ENCODE peak calls at places on chromosomes 12 and 14, in six cellular contexts. F, Y, U, Z, Q and B are unnamed samples.

GRCh38 chr14:44283836-44284235 is 223.2 kb downstream of the FSCB start:
- DNase-seq in Q (no peak), Z (no peak), U (no peak), F (no peak), Y (no peak), B (no peak)

GRCh38 chr14:23638414-23639047 is 2.4 kb downstream of the DHRS2 start:
- DNase-seq in Y (no peak), Q (no peak), Z (peak; percentile 63), U (no peak), F (no peak), B (no peak)

GRCh38 chr12:119229837-119230236 is 51.1 kb downstream of the HSPB8 start:
- DNase-seq in U (no peak), F (no peak), Q (no peak), Y (no peak), Z (no peak), B (no peak)

GRCh38 chr14:54200726-54201125 is 196.1 kb upstream of the CDKN3 start:
- DNase-seq in F (no peak), Y (no peak), Q (no peak), U (no peak), Z (peak; percentile 85), B (no peak)

GRCh38 chr12:90253674-90254181 is 545.1 kb upstream of the ATP2B1 start:
- DNase-seq in U (no peak), Z (peak; percentile 61), F (no peak), Q (peak; percentile 79), Y (peak; percentile 50), B (peak; percentile 3)

GRCh38 chr12:98416845-98417244 is 98.5 kb upstream of the TMPO start:
- DNase-seq in Y (no peak), U (no peak), Q (no peak), F (no peak), Z (no peak), B (no peak)

GRCh38 chr12:57726884-57727757 is 11.4 kb downstream of the AGAP2 start:
- DNase-seq in Q (no peak), F (no peak), Z (peak; percentile 86), U (no peak), Y (peak; percentile 34), B (peak; percentile 70)

GRCh38 chr12:125403145-125403789 is 338.0 kb downstream of the AACS start:
- DNase-seq in U (no peak), F (no peak), Q (no peak), Y (no peak), Z (no peak), B (no peak)

GRCh38 chr14:62957562-62957961 is 87.7 kb downstream of the KCNH5 start:
- DNase-seq in Z (no peak), Y (no peak), Q (no peak), U (no peak), F (no peak), B (no peak)

GRCh38 chr12:124940393-124941169 is 26.1 kb upstream of the UBC start:
- DNase-seq in Y (peak; percentile 92), U (peak; percentile 91), Z (peak; percentile 93), Q (peak; percentile 92), F (peak; percentile 86), B (peak; percentile 86)

GRCh38 chr12:52086944-52087835 is 7.7 kb downstream of the SMIM41 start:
- DNase-seq in Y (no peak), Z (peak; percentile 77), Q (no peak), F (no peak), U (no peak), B (no peak)

GRCh38 chr12:106861984-106862894 is 87.8 kb downstream of the RIC8B start:
- DNase-seq in Y (no peak), U (no peak), Z (no peak), Q (no peak), F (no peak), B (no peak)

GRCh38 chr12:121916719-121917118 is 1.7 kb upstream of the CFAP251 start:
- DNase-seq in U (peak; percentile 41), Q (no peak), Z (peak; percentile 48), F (no peak), Y (no peak), B (no peak)

GRCh38 chr12:58925733-58926113 is 5.4 kb upstream of the LRIG3 start:
- DNase-seq in Y (no peak), Q (no peak), F (no peak), U (no peak), Z (no peak), B (no peak)

GRCh38 chr14:91835197-91835919 is 32.0 kb downstream of the TC2N start:
- DNase-seq in Z (no peak), Q (no peak), Y (no peak), U (no peak), F (no peak), B (peak; percentile 31)

GRCh38 chr12:30154996-30155730 is 371.4 kb upstream of the TMTC1 start:
- DNase-seq in Q (no peak), U (no peak), Z (peak; percentile 97), Y (no peak), F (no peak), B (no peak)

DNA sequence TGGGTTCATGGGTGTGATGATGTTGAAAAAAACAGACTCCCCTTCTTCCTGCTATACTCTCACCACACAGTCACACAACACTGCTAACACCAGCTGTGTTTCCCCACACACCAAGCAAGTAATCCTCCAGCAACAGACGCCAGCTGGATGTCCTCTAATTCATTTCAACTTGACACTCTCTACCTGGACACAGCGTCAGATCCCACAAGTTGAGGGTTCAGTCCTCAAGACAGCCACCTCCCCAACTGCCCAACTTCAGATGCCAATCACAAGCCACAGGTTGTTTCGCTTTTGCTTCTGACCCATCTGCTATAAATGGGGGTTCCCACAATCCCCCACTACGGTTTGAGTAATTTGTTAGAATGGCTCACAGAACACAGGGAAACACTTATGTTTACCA is 49.3 kb downstream of the TMEM30B start:
- DNase-seq in F (no peak), Y (no peak), Q (no peak), U (no peak), Z (no peak), B (no peak)
- H3K4me1 ChIP-seq in F (no peaks in the 10 kb centered on the region), Y (no peaks in the 10 kb centered on the region), Q (no peaks in the 10 kb centered on the region), U (no peaks in the 10 kb centered on the region), Z (peaks cover under 1% of the 10 kb centered on the region), B (peaks cover 16% of the 10 kb centered on the region)

GRCh38 chr12:130160711-130161231 is 1.5 kb upstream of the FZD10 start:
- DNase-seq in U (no peak), Q (no peak), F (no peak), Z (no peak), Y (no peak), B (no peak)

GRCh38 chr12:130162771-130163460 is 652 bp downstream of the FZD10 start:
- DNase-seq in Y (no peak), Z (no peak), Q (no peak), F (no peak), U (no peak), B (no peak)

GRCh38 chr12:130163461-130164215 is 1.4 kb downstream of the FZD10 start:
- DNase-seq in U (no peak), F (no peak), Z (peak; percentile 80), Y (no peak), Q (no peak), B (no peak)

GRCh38 chr12:130161261-130162231 is 718 bp upstream of the FZD10 start:
- DNase-seq in Q (peak; percentile 40), F (peak; percentile 47), Z (peak; percentile 76), U (peak; percentile 23), Y (peak; percentile 45), B (peak; percentile 15)

DNA sequence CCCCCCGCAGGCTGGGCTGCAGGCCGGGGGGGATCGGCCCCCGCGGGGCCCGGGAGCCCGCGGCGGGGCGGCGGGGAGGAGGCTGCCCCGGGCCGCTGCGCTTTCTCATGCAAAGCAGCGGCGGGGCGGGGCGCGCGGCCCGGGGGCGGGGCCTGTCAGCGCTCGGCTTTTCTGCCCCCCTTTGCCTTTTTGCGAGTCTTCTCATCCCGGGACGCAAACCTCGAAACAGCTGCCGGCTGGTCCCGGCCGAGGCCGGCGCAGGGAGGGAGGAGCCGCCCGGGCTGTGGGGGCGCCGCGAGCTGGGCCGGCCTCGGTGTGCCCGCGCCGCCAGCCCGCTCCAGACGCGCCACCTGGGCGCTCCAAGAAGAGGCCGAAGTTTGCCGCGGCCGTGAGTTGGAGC is at the start of gene FZD10:
- DNase-seq in F (peak; percentile 37), Q (peak; percentile 49), Y (peak; percentile 62), U (peak; percentile 31), Z (no peak), B (peak; percentile 38)
- H3K4me3 ChIP-seq in F (peak within 1 kb of the TSS; percentile 24), Q (peak within 1 kb of the TSS; percentile 40), Y (peak within 1 kb of the TSS; percentile 65), U (peak within 1 kb of the TSS; percentile 35), Z (no peak within 1 kb of the TSS), B (peak within 1 kb of the TSS; percentile 32)

GRCh38 chr12:45978108-45978507 is 12.3 kb downstream of the SCAF11 start:
- DNase-seq in Q (no peak), F (no peak), Y (no peak), Z (no peak), U (no peak), B (no peak)
- H3K4me1 ChIP-seq in Q (peaks cover 35% of the 10 kb centered on the region), F (peaks cover 2% of the 10 kb centered on the region), Y (no peaks in the 10 kb centered on the region), Z (peaks cover 30% of the 10 kb centered on the region), U (no peaks in the 10 kb centered on the region), B (peaks cover 23% of the 10 kb centered on the region)

GRCh38 chr12:31874961-31875608 is 84.1 kb upstream of the RESF1 start:
- DNase-seq in Y (peak; percentile 41), F (peak; percentile 24), Z (peak; percentile 71), U (no peak), Q (peak; percentile 54), B (peak; percentile 10)

GRCh38 chr12:31875609-31875964 is 83.6 kb upstream of the RESF1 start:
- DNase-seq in F (no peak), Q (no peak), Y (no peak), U (no peak), Z (no peak), B (no peak)

GRCh38 chr12:31877884-31878283 is 81.3 kb upstream of the RESF1 start:
- DNase-seq in Y (no peak), Z (no peak), Q (no peak), F (no peak), U (no peak), B (no peak)

GRCh38 chr12:31876568-31877424 is 82.4 kb upstream of the RESF1 start:
- DNase-seq in Y (no peak), Z (no peak), F (no peak), Q (peak; percentile 28), U (no peak), B (no peak)

GRCh38 chr12:31880340-31880739 is 78.9 kb upstream of the RESF1 start:
- DNase-seq in Q (no peak), Y (no peak), U (no peak), Z (no peak), F (no peak), B (no peak)
- H3K4me3 ChIP-seq in Q (no peak overlapping the region), Y (no peak overlapping the region), U (no peak overlapping the region), Z (no peak overlapping the region), F (no peak overlapping the region), B (no peak overlapping the region)